ENCODE peak calls at places on chromosomes 11 and 22, in seven cellular contexts. S, R, F, X, E, Q and B are unnamed samples.

GRCh38 chr11:73143126-73143838 is 1.2 kb upstream of the FCHSD2 start:
- DNase-seq in S (peak), R (no peak), F (no peak), X (no peak), E (no peak), Q (no peak), B (peak)

GRCh38 chr11:127791844-127792243 is 791.3 kb upstream of the KIRREL3 start:
- DNase-seq in S (no peak), R (no peak), F (no peak), X (no peak), E (no peak), Q (no peak), B (no peak)

GRCh38 chr11:20363500-20364411 is at the start of gene HTATIP2:
- DNase-seq in S (peak), R (peak), F (no peak), X (peak), E (no peak), Q (peak), B (peak)

GRCh38 chr11:1219446-1219835 is 3.4 kb upstream of the MUC5B start:
- DNase-seq in S (no peak), R (no peak), F (no peak), X (no peak), E (no peak), Q (peak), B (no peak)

GRCh38 chr11:65384301-65384889 is 1.9 kb upstream of the SLC25A45 start:
- DNase-seq in S (no peak), R (no peak), F (no peak), X (no peak), E (no peak), Q (no peak), B (no peak)

GRCh38 chr22:39309364-39309861 is 10.0 kb downstream of the RPL3 start:
- DNase-seq in S (no peak), R (no peak), F (no peak), X (peak), E (no peak), Q (no peak), B (no peak)

GRCh38 chr11:2369320-2369719 is 7.8 kb upstream of the CD81 start:
- DNase-seq in S (no peak), R (no peak), F (no peak), X (no peak), E (no peak), Q (no peak), B (no peak)

GRCh38 chr22:17266261-17266971 is 47.2 kb upstream of the ADA2 start:
- DNase-seq in S (peak), R (peak), F (no peak), X (no peak), E (no peak), Q (peak), B (no peak)

GRCh38 chr22:44661659-44662569 is 40.1 kb upstream of the PRR5 start:
- DNase-seq in S (no peak), R (no peak), F (no peak), X (no peak), E (no peak), Q (no peak), B (no peak)

GRCh38 chr11:133902506-133902905 is 54.3 kb downstream of the IGSF9B start:
- DNase-seq in S (no peak), R (no peak), F (no peak), X (no peak), E (no peak), Q (no peak), B (no peak)

GRCh38 chr11:83836883-83837654 is 550.9 kb upstream of the CCDC90B start:
- DNase-seq in S (peak), R (peak), F (no peak), X (peak), E (no peak), Q (peak), B (peak)

GRCh38 chr11:114596175-114596919 is 761 bp upstream of the NXPE4 start:
- DNase-seq in S (no peak), R (no peak), F (no peak), X (no peak), E (no peak), Q (no peak), B (no peak)

GRCh38 chr11:84719935-84720577 is 907.1 kb downstream of the DLG2 start:
- DNase-seq in S (peak), R (peak), F (no peak), X (no peak), E (no peak), Q (peak), B (no peak)

GRCh38 chr22:31626427-31627150 is 35.4 kb downstream of the PISD start:
- DNase-seq in S (no peak), R (no peak), F (no peak), X (no peak), E (no peak), Q (no peak), B (no peak)

GRCh38 chr22:31627223-31627731 is 34.7 kb downstream of the PISD start:
- DNase-seq in S (no peak), R (no peak), F (no peak), X (no peak), E (no peak), Q (no peak), B (no peak)

GRCh38 chr22:31625257-31625640 is 36.8 kb downstream of the PISD start:
- DNase-seq in S (no peak), R (no peak), F (no peak), X (no peak), E (no peak), Q (no peak), B (no peak)

GRCh38 chr22:31623634-31624312 is 38.2 kb downstream of the PISD start:
- DNase-seq in S (no peak), R (no peak), F (no peak), X (no peak), E (no peak), Q (no peak), B (no peak)

GRCh38 chr22:31625661-31626426 is 36.2 kb downstream of the PISD start:
- DNase-seq in S (peak), R (peak), F (no peak), X (no peak), E (no peak), Q (peak), B (no peak)
- TF ChIP-seq CTCF in S (peak), R (no peak), F (no peak), X (no peak), E (no peak), Q (no peak), B (no peak)

GRCh38 chr22:36678477-36678876 is 25.1 kb downstream of the CACNG2 start:
- DNase-seq in S (no peak), R (no peak), F (no peak), X (no peak), E (no peak), Q (no peak), B (no peak)

GRCh38 chr22:36682835-36683234 is 20.7 kb downstream of the CACNG2 start:
- DNase-seq in S (no peak), R (no peak), F (no peak), X (no peak), E (no peak), Q (no peak), B (no peak)

DNA sequence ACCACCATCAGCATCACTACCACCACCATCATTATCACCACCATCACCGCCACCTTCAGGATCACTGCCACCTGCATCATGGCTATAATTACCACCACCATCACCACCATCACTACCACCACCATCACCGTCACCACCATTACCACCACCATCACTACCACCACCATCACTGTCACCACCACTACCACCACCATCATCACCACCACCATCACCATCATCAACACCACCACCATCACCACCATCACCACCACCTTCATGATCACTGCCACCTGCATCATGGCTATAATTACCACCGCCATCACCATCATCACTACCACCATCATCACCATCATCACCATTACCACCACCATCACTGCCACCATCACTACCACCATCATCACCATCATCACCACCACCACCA is 23.5 kb downstream of the CACNG2 start:
- DNase-seq in S (no peak), R (no peak), F (no peak), X (no peak), E (no peak), Q (no peak), B (no peak)
- TF ChIP-seq CTCF in S (no peak), R (no peak), F (no peak), X (no peak), E (no peak), Q (no peak), B (no peak)

GRCh38 chr22:37684803-37685615 is 1.1 kb upstream of the NOL12 start:
- DNase-seq in S (no peak), R (no peak), F (no peak), X (no peak), E (no peak), Q (no peak), B (no peak)

GRCh38 chr22:37690901-37691504 is 4.9 kb downstream of the NOL12 start:
- DNase-seq in S (no peak), R (no peak), F (no peak), X (no peak), E (no peak), Q (no peak), B (no peak)

GRCh38 chr22:37681556-37682049 is 4.5 kb upstream of the NOL12 start:
- DNase-seq in S (peak), R (peak), F (peak), X (peak), E (no peak), Q (peak), B (peak)

GRCh38 chr22:37690407-37690806 is 4.3 kb downstream of the NOL12 start:
- DNase-seq in S (no peak), R (no peak), F (no peak), X (no peak), E (no peak), Q (no peak), B (no peak)

GRCh38 chr22:37686002-37686982 is at the start of gene NOL12:
- DNase-seq in S (peak), R (peak), F (peak), X (peak), E (no peak), Q (peak), B (peak)
- TF ChIP-seq CTCF in S (no peak), R (no peak), F (no peak), X (peak), E (no peak), Q (no peak), B (no peak)

GRCh38 chr22:32674925-32675825 is 126.3 kb upstream of the TIMP3 start:
- DNase-seq in S (no peak), R (no peak), F (no peak), X (no peak), E (no peak), Q (no peak), B (no peak)

GRCh38 chr22:32672542-32672941 is 129.0 kb upstream of the TIMP3 start:
- DNase-seq in S (no peak), R (no peak), F (no peak), X (no peak), E (no peak), Q (no peak), B (no peak)

GRCh38 chr22:32677876-32678275 is 123.6 kb upstream of the TIMP3 start:
- DNase-seq in S (no peak), R (no peak), F (no peak), X (no peak), E (no peak), Q (no peak), B (no peak)

GRCh38 chr22:32680277-32680676 is 121.2 kb upstream of the TIMP3 start:
- DNase-seq in S (no peak), R (no peak), F (no peak), X (no peak), E (no peak), Q (no peak), B (no peak)

GRCh38 chr22:32676196-32676595 is 125.3 kb upstream of the TIMP3 start:
- DNase-seq in S (no peak), R (no peak), F (no peak), X (no peak), E (no peak), Q (no peak), B (no peak)
- TF ChIP-seq CTCF in S (no peak), R (no peak), F (no peak), X (no peak), E (no peak), Q (no peak), B (no peak)

DNA sequence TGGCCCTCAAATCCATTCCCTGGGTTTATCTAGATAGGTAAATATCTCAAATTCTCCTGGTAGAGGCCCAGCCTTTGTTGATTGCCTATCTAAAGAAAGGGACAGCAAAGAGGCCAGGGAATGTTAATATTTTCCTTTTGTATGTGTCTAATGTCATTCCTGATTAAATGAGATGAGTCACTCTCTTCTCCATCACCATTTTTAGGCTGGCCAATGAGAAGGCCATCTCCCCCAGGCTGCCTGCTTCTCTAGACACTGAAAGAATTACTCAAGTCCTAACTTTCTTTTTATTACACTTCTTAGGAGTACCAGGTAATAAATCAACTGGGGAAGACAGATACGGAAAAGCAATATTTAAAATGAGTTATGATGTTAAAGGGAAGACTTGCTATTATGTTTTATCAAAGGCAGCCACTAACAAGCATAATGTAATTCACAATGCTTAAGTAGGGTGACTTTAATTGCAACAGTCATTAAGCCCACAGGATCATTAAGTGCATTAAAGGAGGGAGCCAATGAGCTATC is 259.2 kb upstream of the SORL1-AS1 start:
- DNase-seq in S (no peak), R (no peak), F (no peak), X (no peak), E (no peak), Q (no peak), B (no peak)
- TF ChIP-seq CTCF in S (no peak), R (no peak), F (no peak), X (no peak), E (no peak), Q (no peak), B (no peak)

GRCh38 chr11:120632579-120632978 is 121.0 kb downstream of the GRIK4 start:
- DNase-seq in S (no peak), R (no peak), F (no peak), X (no peak), E (no peak), Q (no peak), B (peak)
- TF ChIP-seq CTCF in S (peak), R (peak), F (no peak), X (peak), E (peak), Q (no peak), B (peak)

GRCh38 chr11:59822989-59823566 is 12.5 kb upstream of the MRPL16 start:
- DNase-seq in S (peak), R (peak), F (peak), X (peak), E (no peak), Q (peak), B (peak)
- TF ChIP-seq CTCF in S (peak), R (peak), F (peak), X (peak), E (peak), Q (peak), B (peak)

DNA sequence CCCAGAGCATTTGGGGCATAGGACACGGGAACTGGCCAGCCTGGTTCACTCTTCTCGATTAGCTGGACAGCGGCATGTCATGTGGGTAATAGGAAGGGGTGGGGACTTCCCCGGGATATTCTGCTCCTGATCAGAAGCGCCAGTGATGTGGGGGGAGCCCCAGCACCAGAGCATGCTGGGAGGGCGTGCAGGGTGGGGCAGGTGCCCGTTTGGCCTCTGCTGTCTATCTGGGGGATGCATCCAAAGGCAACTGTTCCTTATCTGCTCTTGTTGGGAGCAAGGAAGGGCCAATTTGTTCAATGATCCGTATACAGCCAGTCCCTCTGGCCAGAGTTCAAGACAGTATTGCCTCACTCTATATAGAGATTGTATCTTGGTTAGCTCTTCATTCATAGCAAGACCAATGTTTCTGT is 43.6 kb downstream of the PPARA start:
- DNase-seq in S (no peak), R (no peak), F (no peak), X (no peak), E (no peak), Q (no peak), B (no peak)
- TF ChIP-seq CTCF in S (no peak), R (no peak), F (no peak), X (no peak), E (no peak), Q (no peak), B (no peak)

DNA sequence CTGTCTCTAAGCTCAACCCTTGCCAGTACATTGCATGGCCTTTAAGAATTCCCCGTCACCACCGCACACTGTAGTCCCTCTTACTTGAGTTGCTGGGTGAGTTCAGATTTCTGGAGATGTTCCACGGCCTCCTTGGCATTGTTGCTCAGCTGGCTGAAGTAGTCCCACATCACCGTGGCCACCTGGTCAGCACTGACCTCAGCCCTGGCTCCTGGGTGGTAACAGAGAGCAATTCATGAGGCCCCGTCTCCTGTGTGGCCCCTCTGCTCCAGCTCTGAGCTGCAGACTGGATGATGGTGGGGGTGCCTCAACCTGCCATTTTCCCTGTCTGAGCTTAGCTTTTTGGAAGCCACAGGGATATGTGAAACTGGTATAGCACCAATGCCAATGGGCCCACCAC is 529 bp downstream of the APOA4 start:
- DNase-seq in S (no peak), R (no peak), F (no peak), X (no peak), E (no peak), Q (no peak), B (no peak)
- TF ChIP-seq CTCF in S (no peak), R (no peak), F (no peak), X (no peak), E (no peak), Q (no peak), B (no peak)